ENCODE peak calls at places on chromosomes 6 and 20, in seven cellular contexts. I is stimulated activated CD8-positive, alpha-beta memory T cell treated with anti-CD3 and anti-CD28 coated beads, Interleukin-15, amount 100 ng/mL, for 24 hours; O is T-helper 9 cell; H is anterior cingulate cortex; U is stimulated activated CD4-positive, alpha-beta T cell treated with anti-CD3 and anti-CD28 coated beads, Interleukin-15, amount 100 ng/mL, for 24 hours; N is HT-29; Y is CD4-positive, CD25-positive, alpha-beta regulatory T cell. W is an unnamed sample.

GRCh38 chr6:131682427-131682826 is 18.8 kb downstream of the OR2A4 start:
- DNase-seq in I (no peak), O (no peak), H (no peak), U (no peak), N (no peak), Y (no peak), W (no peak)

GRCh38 chr6:45026003-45026516 is 302.1 kb upstream of the RUNX2 start:
- DNase-seq in I (no peak), O (no peak), H (no peak), U (no peak), N (no peak), Y (no peak), W (no peak)

GRCh38 chr20:38573381-38573780 is 7.6 kb upstream of the ADIG start:
- DNase-seq in I (no peak), O (no peak), H (no peak), U (no peak), N (no peak), Y (no peak), W (no peak)

GRCh38 chr6:88641178-88641903 is 322.1 kb downstream of the RNGTT start:
- DNase-seq in I (no peak), O (no peak), H (no peak), U (no peak), N (no peak), Y (no peak), W (no peak)

GRCh38 chr20:19397676-19398075 is 185.2 kb downstream of the SLC24A3 start:
- DNase-seq in I (no peak), O (no peak), H (no peak), U (no peak), N (no peak), Y (no peak), W (no peak)

GRCh38 chr6:129050086-129050485 is 167.1 kb downstream of the LAMA2 start:
- DNase-seq in I (no peak), O (no peak), H (no peak), U (no peak), N (no peak), Y (no peak), W (no peak)

GRCh38 chr6:33566182-33567084 is 13.6 kb downstream of the BAK1 start:
- DNase-seq in I (no peak), O (no peak), H (no peak), U (no peak), N (no peak), Y (no peak), W (no peak)

GRCh38 chr20:32642257-32643046 is 31.3 kb downstream of the C20orf203 start:
- DNase-seq in I (no peak), O (no peak), H (no peak), U (no peak), N (no peak), Y (no peak), W (no peak)

GRCh38 chr6:6564154-6564553 is 24.4 kb upstream of the LY86 start:
- DNase-seq in I (no peak), O (no peak), H (no peak), U (peak), N (no peak), Y (no peak), W (no peak)

GRCh38 chr20:48684501-48685041 is 143.2 kb downstream of the PREX1 start:
- DNase-seq in I (no peak), O (no peak), H (no peak), U (no peak), N (no peak), Y (no peak), W (no peak)

GRCh38 chr20:59829415-59830106 is 103.9 kb downstream of the SYCP2 start:
- DNase-seq in I (no peak), O (no peak), H (no peak), U (no peak), N (no peak), Y (no peak), W (no peak)

GRCh38 chr20:41412324-41412723 is 45.7 kb upstream of the EMILIN3 start:
- DNase-seq in I (no peak), O (no peak), H (no peak), U (no peak), N (no peak), Y (no peak), W (no peak)

GRCh38 chr6:80962382-80962781 is 790.1 kb downstream of the TENT5A start:
- DNase-seq in I (no peak), O (no peak), H (no peak), U (no peak), N (no peak), Y (no peak), W (no peak)

GRCh38 chr20:10679269-10679668 is 5.5 kb upstream of the JAG1 start:
- DNase-seq in I (no peak), O (no peak), H (no peak), U (no peak), N (no peak), Y (no peak), W (no peak)

GRCh38 chr20:33673411-33674293 is 576 bp downstream of the NECAB3 start:
- DNase-seq in I (no peak), O (no peak), H (no peak), U (no peak), N (peak), Y (no peak), W (peak)

GRCh38 chr6:136655251-136656014 is 105.2 kb upstream of the MAP7 start:
- DNase-seq in I (no peak), O (no peak), H (no peak), U (no peak), N (no peak), Y (no peak), W (no peak)

GRCh38 chr6:168542301-168542700 is 101.3 kb downstream of the SMOC2 start:
- DNase-seq in I (no peak), O (no peak), H (no peak), U (no peak), N (no peak), Y (no peak), W (no peak)

GRCh38 chr6:169204167-169204566 is 49.5 kb downstream of the THBS2 start:
- DNase-seq in I (no peak), O (no peak), H (no peak), U (no peak), N (no peak), Y (no peak), W (no peak)

GRCh38 chr6:121847806-121848522 is 412.5 kb downstream of the GJA1 start:
- DNase-seq in I (no peak), O (no peak), H (peak), U (no peak), N (no peak), Y (no peak), W (no peak)

GRCh38 chr20:40578961-40579360 is 110.1 kb downstream of the MAFB start:
- DNase-seq in I (no peak), O (no peak), H (no peak), U (no peak), N (no peak), Y (no peak), W (no peak)

GRCh38 chr20:63696311-63696627 is 183 bp upstream of the TNFRSF6B start:
- DNase-seq in I (no peak), O (no peak), H (no peak), U (peak), N (peak), Y (peak), W (peak)

GRCh38 chr6:15491255-15491985 is 171.4 kb downstream of the DTNBP1 start:
- DNase-seq in I (peak), O (peak), H (peak), U (peak), N (peak), Y (peak), W (peak)

GRCh38 chr6:8219352-8219943 is 117.1 kb upstream of the EEF1E1 start:
- DNase-seq in I (no peak), O (peak), H (no peak), U (peak), N (peak), Y (peak), W (no peak)

GRCh38 chr6:158142789-158143188 is 25.3 kb downstream of the SERAC1 start:
- DNase-seq in I (no peak), O (no peak), H (no peak), U (no peak), N (peak), Y (no peak), W (no peak)

GRCh38 chr6:83258517-83258916 is 65.4 kb downstream of the RWDD2A start:
- DNase-seq in I (no peak), O (no peak), H (no peak), U (no peak), N (no peak), Y (no peak), W (no peak)

GRCh38 chr6:87297115-87297514 is 25.3 kb upstream of the SMIM8 start:
- DNase-seq in I (no peak), O (no peak), H (no peak), U (no peak), N (no peak), Y (no peak), W (no peak)

GRCh38 chr20:52031574-52032303 is 159.8 kb downstream of the ZFP64 start:
- DNase-seq in I (no peak), O (no peak), H (no peak), U (no peak), N (no peak), Y (peak), W (no peak)

W was measured in H54.